ENCODE peak calls at places on chromosomes 12 and 14, in ten cellular contexts. A is Peyer's patch, T is heart left ventricle, U is tibial nerve, P is suprapubic skin, D is A549, M is esophagus muscularis mucosa, C is uterus, H is ovary, Y is right lobe of liver. I is an unnamed sample.

GRCh38 chr14:57851354-57851753 is 14.5 kb downstream of the SLC35F4 start:
- DNase-seq in A (no peak), T (no peak), U (no peak), P (no peak), D (no peak), M (no peak), C (no peak), H (no peak), Y (no peak), I (no peak)

GRCh38 chr12:57864811-57865751 is 18.6 kb upstream of the CTDSP2 start:
- DNase-seq in A (peak), T (peak), U (peak), P (peak), D (peak), M (no peak), C (peak), H (peak), Y (peak), I (peak)

GRCh38 chr12:84764006-84764405 is 148.6 kb downstream of the SLC6A15 start:
- DNase-seq in A (no peak), T (no peak), U (no peak), P (no peak), D (no peak), M (no peak), C (no peak), H (no peak), Y (no peak), I (no peak)

GRCh38 chr12:115543269-115543668 is 734.2 kb downstream of the MED13L start:
- DNase-seq in A (no peak), T (no peak), U (no peak), P (no peak), D (no peak), M (no peak), C (no peak), H (no peak), Y (no peak), I (no peak)

GRCh38 chr12:1013618-1014489 is 22.8 kb downstream of the ERC1 start:
- DNase-seq in A (no peak), T (no peak), U (no peak), P (no peak), D (peak), M (no peak), C (no peak), H (no peak), Y (no peak), I (no peak)

GRCh38 chr14:80215756-80216581 is 4.7 kb upstream of the DIO2 start:
- DNase-seq in A (no peak), T (peak), U (peak), P (no peak), D (peak), M (no peak), C (no peak), H (no peak), Y (no peak), I (no peak)

GRCh38 chr14:91214306-91214705 is 30.2 kb downstream of the GPR68 start:
- DNase-seq in A (no peak), T (no peak), U (no peak), P (no peak), D (no peak), M (no peak), C (no peak), H (no peak), Y (no peak), I (no peak)

GRCh38 chr14:85418716-85419115 is 111.2 kb upstream of the FLRT2 start:
- DNase-seq in A (no peak), T (no peak), U (no peak), P (no peak), D (no peak), M (no peak), C (no peak), H (no peak), Y (no peak), I (no peak)

GRCh38 chr12:47133981-47134380 is 54.2 kb upstream of the AMIGO2 start:
- DNase-seq in A (no peak), T (no peak), U (no peak), P (no peak), D (no peak), M (no peak), C (no peak), H (no peak), Y (no peak), I (no peak)

GRCh38 chr12:11664101-11664500 is 14.6 kb downstream of the ETV6 start:
- DNase-seq in A (no peak), T (no peak), U (no peak), P (no peak), D (no peak), M (no peak), C (no peak), H (no peak), Y (no peak), I (no peak)

GRCh38 chr12:26269554-26270284 is 74.3 kb downstream of the SSPN start:
- DNase-seq in A (no peak), T (no peak), U (no peak), P (no peak), D (no peak), M (peak), C (no peak), H (no peak), Y (no peak), I (no peak)

GRCh38 chr12:104620761-104621531 is 164.2 kb downstream of the CHST11 start:
- DNase-seq in A (no peak), T (no peak), U (no peak), P (no peak), D (no peak), M (no peak), C (no peak), H (no peak), Y (no peak), I (no peak)

GRCh38 chr12:113030875-113031525 is 25.5 kb upstream of the DTX1 start:
- DNase-seq in A (peak), T (no peak), U (peak), P (no peak), D (peak), M (no peak), C (no peak), H (peak), Y (no peak), I (peak)

GRCh38 chr14:22535126-22535525 is 53.9 kb downstream of the DAD1 start:
- DNase-seq in A (no peak), T (no peak), U (no peak), P (no peak), D (no peak), M (no peak), C (no peak), H (no peak), Y (no peak), I (no peak)

GRCh38 chr12:59651230-59651920 is 55.5 kb downstream of the SLC16A7 start:
- DNase-seq in A (no peak), T (no peak), U (no peak), P (no peak), D (peak), M (no peak), C (no peak), H (no peak), Y (no peak), I (no peak)

GRCh38 chr14:39432619-39433451 is 602 bp upstream of the FBXO33 start:
- DNase-seq in A (peak), T (peak), U (peak), P (peak), D (peak), M (peak), C (peak), H (peak), Y (peak), I (peak)
- TF ChIP-seq CTCF in A (no peak), T (no peak), U (peak), P (peak), D (peak), M (peak), C (no peak), H (peak), Y (no peak), I (no peak)

GRCh38 chr12:50043308-50043707 is 14.1 kb upstream of the ASIC1 start:
- DNase-seq in A (no peak), T (no peak), U (no peak), P (no peak), D (no peak), M (no peak), C (no peak), H (no peak), Y (no peak), I (no peak)

GRCh38 chr12:50042693-50043092 is 14.7 kb upstream of the ASIC1 start:
- DNase-seq in A (no peak), T (no peak), U (no peak), P (no peak), D (no peak), M (no peak), C (no peak), H (no peak), Y (no peak), I (no peak)

GRCh38 chr12:50040657-50041056 is 15.4 kb upstream of the RACGAP1 start:
- DNase-seq in A (no peak), T (no peak), U (no peak), P (no peak), D (no peak), M (no peak), C (no peak), H (no peak), Y (no peak), I (no peak)

GRCh38 chr12:50041962-50042361 is 15.4 kb upstream of the ASIC1 start:
- DNase-seq in A (no peak), T (no peak), U (no peak), P (no peak), D (no peak), M (no peak), C (no peak), H (no peak), Y (no peak), I (no peak)

GRCh38 chr12:50041461-50041860 is 15.9 kb upstream of the ASIC1 start:
- DNase-seq in A (no peak), T (no peak), U (no peak), P (no peak), D (no peak), M (no peak), C (no peak), H (peak), Y (no peak), I (peak)
- TF ChIP-seq POLR2A in A (no peak), T (no peak), U (no peak), P (no peak), D (no peak), M (no peak), C (no peak), H (no peak), Y (no peak), I (no peak)

GRCh38 chr12:16962889-16963288 is 356.9 kb upstream of the LMO3 start:
- DNase-seq in A (no peak), T (no peak), U (no peak), P (no peak), D (no peak), M (no peak), C (no peak), H (no peak), Y (no peak), I (no peak)
- TF ChIP-seq CTCF in A (no peak), T (no peak), U (no peak), P (no peak), D (peak), M (no peak), C (no peak), H (no peak), Y (no peak), I (no peak)

GRCh38 chr12:14613718-14614117 is 46.0 kb upstream of the PLBD1 start:
- DNase-seq in A (peak), T (no peak), U (no peak), P (no peak), D (no peak), M (no peak), C (no peak), H (no peak), Y (no peak), I (no peak)
- TF ChIP-seq POLR2A in A (no peak), T (no peak), U (no peak), P (no peak), D (no peak), M (no peak), C (no peak), H (no peak), Y (no peak), I (no peak)

DNA sequence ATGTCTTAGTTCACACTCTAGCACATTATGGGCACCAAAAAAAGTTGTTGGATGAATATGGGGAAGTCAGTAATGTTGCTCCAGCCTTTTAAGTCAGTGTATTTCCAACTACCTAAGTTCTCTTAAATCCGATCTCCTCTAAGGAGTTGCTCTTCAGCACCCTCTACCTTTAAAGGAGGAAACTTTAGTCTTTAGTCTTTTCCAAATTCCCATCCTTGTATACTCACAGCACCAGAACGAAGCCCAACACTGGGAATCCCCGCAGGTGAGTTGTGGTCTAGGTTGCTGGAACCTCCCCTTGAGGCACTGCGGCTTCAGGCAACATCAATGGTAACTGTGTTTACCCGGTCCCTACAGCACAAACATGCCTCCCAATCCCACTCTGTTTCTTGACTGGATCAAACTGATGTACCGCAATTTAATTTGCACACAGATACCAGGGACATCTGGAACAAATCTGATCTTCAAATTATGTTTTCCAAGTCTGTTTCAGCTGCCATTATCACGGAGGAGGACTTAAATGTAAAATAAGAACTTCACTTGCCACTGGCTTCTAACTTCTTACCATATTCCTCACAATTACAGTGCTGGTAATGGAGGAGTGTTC is 179.0 kb downstream of the FOXN3 start:
- DNase-seq in A (no peak), T (no peak), U (no peak), P (no peak), D (peak), M (no peak), C (no peak), H (no peak), Y (no peak), I (no peak)
- TF ChIP-seq CTCF in A (no peak), T (peak), U (no peak), P (no peak), D (peak), M (peak), C (no peak), H (no peak), Y (peak), I (no peak)

I was measured in lower leg skin.